ENCODE peak calls at places on chromosomes 3 and 15, in five cellular contexts. One of them, this sample, is unnamed.
A peak's percentile ranks its signal among the peaks of the same experiment; 100 is the strongest.

GRCh38 chr3:129602730-129603560 is 3.5 kb downstream of the PLXND1 start:
- DNase-seq in right lobe of liver: peak; percentile 65
- DNase-seq in mammary epithelial cell: no peak
- DNase-seq in psoas muscle: peak; percentile 76
- DNase-seq in uterus: peak; percentile 92
- DNase-seq in this sample: peak; percentile 94

GRCh38 chr3:43505351-43505750 is 116.5 kb downstream of the ANO10 start:
- DNase-seq in right lobe of liver: no peak
- DNase-seq in mammary epithelial cell: peak; percentile 60
- DNase-seq in psoas muscle: no peak
- DNase-seq in uterus: no peak
- DNase-seq in this sample: peak; percentile 78

GRCh38 chr15:101065570-101066221 is 146.5 kb downstream of the LRRK1 start:
- DNase-seq in right lobe of liver: no peak
- DNase-seq in mammary epithelial cell: no peak
- DNase-seq in psoas muscle: no peak
- DNase-seq in uterus: no peak
- DNase-seq in this sample: no peak

GRCh38 chr3:40951636-40952035 is 247.7 kb upstream of the CTNNB1 start:
- DNase-seq in right lobe of liver: no peak
- DNase-seq in mammary epithelial cell: peak; percentile 77
- DNase-seq in psoas muscle: no peak
- DNase-seq in uterus: no peak
- DNase-seq in this sample: peak; percentile 73

GRCh38 chr3:16189201-16189600 is 14.7 kb downstream of the GALNT15 start:
- DNase-seq in right lobe of liver: no peak
- DNase-seq in mammary epithelial cell: no peak
- DNase-seq in psoas muscle: no peak
- DNase-seq in uterus: no peak
- DNase-seq in this sample: no peak

GRCh38 chr3:195900426-195901355 is 7.7 kb downstream of the TNK2 start:
- DNase-seq in right lobe of liver: peak; percentile 63
- DNase-seq in mammary epithelial cell: peak; percentile 99
- DNase-seq in psoas muscle: peak; percentile 83
- DNase-seq in uterus: no peak
- DNase-seq in this sample: peak; percentile 92

GRCh38 chr15:85129881-85130280 is 148.2 kb downstream of the PDE8A start:
- DNase-seq in right lobe of liver: no peak
- DNase-seq in mammary epithelial cell: no peak
- DNase-seq in psoas muscle: no peak
- DNase-seq in uterus: no peak
- DNase-seq in this sample: no peak

GRCh38 chr3:127699098-127699945 is 26.6 kb downstream of the ABTB1 start:
- DNase-seq in right lobe of liver: peak; percentile 12
- DNase-seq in mammary epithelial cell: no peak
- DNase-seq in psoas muscle: no peak
- DNase-seq in uterus: no peak
- DNase-seq in this sample: no peak

GRCh38 chr3:39780352-39780751 is 29.1 kb upstream of the MYRIP start:
- DNase-seq in right lobe of liver: no peak
- DNase-seq in mammary epithelial cell: no peak
- DNase-seq in psoas muscle: no peak
- DNase-seq in uterus: no peak
- DNase-seq in this sample: no peak

GRCh38 chr3:29690954-29691353 is 410.1 kb downstream of the RBMS3 start:
- DNase-seq in right lobe of liver: no peak
- DNase-seq in mammary epithelial cell: no peak
- DNase-seq in psoas muscle: no peak
- DNase-seq in uterus: no peak
- DNase-seq in this sample: no peak

GRCh38 chr3:160278210-160278609 is 53.0 kb downstream of the C3orf80 start:
- DNase-seq in right lobe of liver: no peak
- DNase-seq in mammary epithelial cell: no peak
- DNase-seq in psoas muscle: no peak
- DNase-seq in uterus: no peak
- DNase-seq in this sample: no peak

GRCh38 chr15:51727141-51727897 is 10.1 kb downstream of the LYSMD2 start:
- DNase-seq in right lobe of liver: no peak
- DNase-seq in mammary epithelial cell: no peak
- DNase-seq in psoas muscle: no peak
- DNase-seq in uterus: no peak
- DNase-seq in this sample: peak; percentile 50

GRCh38 chr3:15610083-15610482 is 8.5 kb downstream of the BTD start:
- DNase-seq in right lobe of liver: peak; percentile 83
- DNase-seq in mammary epithelial cell: peak; percentile 83
- DNase-seq in psoas muscle: peak; percentile 74
- DNase-seq in uterus: no peak
- DNase-seq in this sample: peak; percentile 80

GRCh38 chr3:10998542-10998941 is 6.0 kb downstream of the SLC6A1 start:
- DNase-seq in right lobe of liver: peak; percentile 60
- DNase-seq in mammary epithelial cell: no peak
- DNase-seq in psoas muscle: no peak
- DNase-seq in uterus: no peak
- DNase-seq in this sample: no peak

GRCh38 chr3:152172465-152172864 is 96.3 kb upstream of the MBNL1 start:
- DNase-seq in right lobe of liver: no peak
- DNase-seq in mammary epithelial cell: no peak
- DNase-seq in psoas muscle: no peak
- DNase-seq in uterus: no peak
- DNase-seq in this sample: peak; percentile 40

GRCh38 chr15:99104788-99105515 is at the start of gene SYNM:
- DNase-seq in right lobe of liver: peak; percentile 77
- DNase-seq in mammary epithelial cell: peak; percentile 74
- DNase-seq in psoas muscle: peak; percentile 86
- DNase-seq in uterus: peak; percentile 77
- DNase-seq in this sample: peak; percentile 68

GRCh38 chr3:110343945-110344344 is 727.7 kb upstream of the NECTIN3 start:
- DNase-seq in right lobe of liver: no peak
- DNase-seq in mammary epithelial cell: no peak
- DNase-seq in psoas muscle: no peak
- DNase-seq in uterus: no peak
- DNase-seq in this sample: peak; percentile 46

GRCh38 chr15:58489693-58490404 is 58.1 kb downstream of the LIPC start:
- DNase-seq in right lobe of liver: no peak
- DNase-seq in mammary epithelial cell: no peak
- DNase-seq in psoas muscle: no peak
- DNase-seq in uterus: no peak
- DNase-seq in this sample: no peak

GRCh38 chr15:93047621-93048425 is 41.2 kb downstream of the RGMA start:
- DNase-seq in right lobe of liver: no peak
- DNase-seq in mammary epithelial cell: no peak
- DNase-seq in psoas muscle: no peak
- DNase-seq in uterus: no peak
- DNase-seq in this sample: no peak

GRCh38 chr15:40847225-40847961 is 3.5 kb downstream of the SPINT1 start:
- DNase-seq in right lobe of liver: peak; percentile 49
- DNase-seq in mammary epithelial cell: peak; percentile 65
- DNase-seq in psoas muscle: peak; percentile 30
- DNase-seq in uterus: no peak
- DNase-seq in this sample: no peak

GRCh38 chr3:155983834-155984474 is 113.5 kb downstream of the GMPS start:
- DNase-seq in right lobe of liver: no peak
- DNase-seq in mammary epithelial cell: no peak
- DNase-seq in psoas muscle: no peak
- DNase-seq in uterus: no peak
- DNase-seq in this sample: no peak

GRCh38 chr3:23319913-23320312 is 116.8 kb downstream of the UBE2E2 start:
- DNase-seq in right lobe of liver: no peak
- DNase-seq in mammary epithelial cell: no peak
- DNase-seq in psoas muscle: no peak
- DNase-seq in uterus: no peak
- DNase-seq in this sample: no peak
- TF ChIP-seq CTCF in right lobe of liver: no peak
- TF ChIP-seq CTCF in mammary epithelial cell: no peak
- TF ChIP-seq CTCF in psoas muscle: no peak
- TF ChIP-seq CTCF in uterus: no peak
- TF ChIP-seq CTCF in this sample: no peak

GRCh38 chr3:48896991-48897390 is 1.7 kb downstream of the SLC25A20 start:
- DNase-seq in right lobe of liver: no peak
- DNase-seq in mammary epithelial cell: no peak
- DNase-seq in psoas muscle: no peak
- DNase-seq in uterus: no peak
- DNase-seq in this sample: peak; percentile 39
- H3K4me3 ChIP-seq in right lobe of liver: peak overlapping the region; percentile 82
- H3K4me3 ChIP-seq in mammary epithelial cell: no peak overlapping the region
- H3K4me3 ChIP-seq in psoas muscle: peak overlapping the region; percentile 78
- H3K4me3 ChIP-seq in uterus: no peak overlapping the region
- H3K4me3 ChIP-seq in this sample: no peak overlapping the region

GRCh38 chr3:107845355-107846281 is 245.2 kb downstream of the CD47 start:
- DNase-seq in right lobe of liver: no peak
- DNase-seq in mammary epithelial cell: peak; percentile 9
- DNase-seq in psoas muscle: no peak
- DNase-seq in uterus: no peak
- DNase-seq in this sample: peak; percentile 53

GRCh38 chr3:107847791-107848190 is 243.0 kb downstream of the CD47 start:
- DNase-seq in right lobe of liver: no peak
- DNase-seq in mammary epithelial cell: no peak
- DNase-seq in psoas muscle: no peak
- DNase-seq in uterus: no peak
- DNase-seq in this sample: no peak

GRCh38 chr3:107848516-107848915 is 242.3 kb downstream of the CD47 start:
- DNase-seq in right lobe of liver: no peak
- DNase-seq in mammary epithelial cell: no peak
- DNase-seq in psoas muscle: no peak
- DNase-seq in uterus: no peak
- DNase-seq in this sample: no peak

GRCh38 chr3:107842940-107843339 is 247.9 kb downstream of the CD47 start:
- DNase-seq in right lobe of liver: no peak
- DNase-seq in mammary epithelial cell: no peak
- DNase-seq in psoas muscle: no peak
- DNase-seq in uterus: no peak
- DNase-seq in this sample: no peak

GRCh38 chr3:107846282-107846852 is 244.5 kb downstream of the CD47 start:
- DNase-seq in right lobe of liver: peak; percentile 60
- DNase-seq in mammary epithelial cell: peak; percentile 25
- DNase-seq in psoas muscle: peak; percentile 64
- DNase-seq in uterus: peak; percentile 66
- DNase-seq in this sample: peak; percentile 56
- TF ChIP-seq CTCF in right lobe of liver: peak; percentile 77
- TF ChIP-seq CTCF in mammary epithelial cell: peak; percentile 71
- TF ChIP-seq CTCF in psoas muscle: peak; percentile 45
- TF ChIP-seq CTCF in uterus: peak; percentile 57
- TF ChIP-seq CTCF in this sample: peak; percentile 70

GRCh38 chr3:150373234-150373633 is 34.9 kb upstream of the TSC22D2 start:
- DNase-seq in right lobe of liver: no peak
- DNase-seq in mammary epithelial cell: no peak
- DNase-seq in psoas muscle: no peak
- DNase-seq in uterus: no peak
- DNase-seq in this sample: no peak

GRCh38 chr3:150371741-150372254 is 36.3 kb upstream of the TSC22D2 start:
- DNase-seq in right lobe of liver: no peak
- DNase-seq in mammary epithelial cell: peak; percentile 98
- DNase-seq in psoas muscle: no peak
- DNase-seq in uterus: peak; percentile 54
- DNase-seq in this sample: peak; percentile 99

GRCh38 chr3:150372320-150373118 is 35.6 kb upstream of the TSC22D2 start:
- DNase-seq in right lobe of liver: no peak
- DNase-seq in mammary epithelial cell: no peak
- DNase-seq in psoas muscle: no peak
- DNase-seq in uterus: no peak
- DNase-seq in this sample: peak; percentile 34

GRCh38 chr3:150370129-150370602 is 37.9 kb upstream of the TSC22D2 start:
- DNase-seq in right lobe of liver: no peak
- DNase-seq in mammary epithelial cell: peak; percentile 96
- DNase-seq in psoas muscle: peak; percentile 18
- DNase-seq in uterus: peak; percentile 35
- DNase-seq in this sample: peak; percentile 98

DNA sequence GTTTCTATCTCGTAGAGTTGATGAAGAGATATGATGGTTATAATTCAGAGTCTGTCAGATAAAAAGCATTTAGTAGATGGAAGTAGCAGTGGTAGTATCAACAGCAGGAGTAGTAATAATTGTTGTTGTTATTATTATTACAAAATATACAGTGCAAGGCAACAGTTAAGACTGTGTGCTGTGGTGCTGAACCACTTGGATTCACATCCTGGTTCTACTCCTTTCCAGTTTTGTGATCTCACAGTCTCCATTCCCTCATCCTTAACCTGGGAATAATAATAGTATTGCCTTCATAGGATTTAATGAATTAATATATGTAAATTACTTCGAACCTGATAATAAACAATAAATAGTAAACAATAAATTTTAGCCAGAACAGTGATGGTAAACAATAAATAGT is 37.1 kb upstream of the TSC22D2 start:
- DNase-seq in right lobe of liver: no peak
- DNase-seq in mammary epithelial cell: no peak
- DNase-seq in psoas muscle: no peak
- DNase-seq in uterus: no peak
- DNase-seq in this sample: peak; percentile 33
- H3K4me3 ChIP-seq in right lobe of liver: no peak overlapping the region
- H3K4me3 ChIP-seq in mammary epithelial cell: peak overlapping the region; percentile 44
- H3K4me3 ChIP-seq in psoas muscle: peak overlapping the region; percentile 58
- H3K4me3 ChIP-seq in uterus: no peak overlapping the region
- H3K4me3 ChIP-seq in this sample: peak overlapping the region; percentile 64

DNA sequence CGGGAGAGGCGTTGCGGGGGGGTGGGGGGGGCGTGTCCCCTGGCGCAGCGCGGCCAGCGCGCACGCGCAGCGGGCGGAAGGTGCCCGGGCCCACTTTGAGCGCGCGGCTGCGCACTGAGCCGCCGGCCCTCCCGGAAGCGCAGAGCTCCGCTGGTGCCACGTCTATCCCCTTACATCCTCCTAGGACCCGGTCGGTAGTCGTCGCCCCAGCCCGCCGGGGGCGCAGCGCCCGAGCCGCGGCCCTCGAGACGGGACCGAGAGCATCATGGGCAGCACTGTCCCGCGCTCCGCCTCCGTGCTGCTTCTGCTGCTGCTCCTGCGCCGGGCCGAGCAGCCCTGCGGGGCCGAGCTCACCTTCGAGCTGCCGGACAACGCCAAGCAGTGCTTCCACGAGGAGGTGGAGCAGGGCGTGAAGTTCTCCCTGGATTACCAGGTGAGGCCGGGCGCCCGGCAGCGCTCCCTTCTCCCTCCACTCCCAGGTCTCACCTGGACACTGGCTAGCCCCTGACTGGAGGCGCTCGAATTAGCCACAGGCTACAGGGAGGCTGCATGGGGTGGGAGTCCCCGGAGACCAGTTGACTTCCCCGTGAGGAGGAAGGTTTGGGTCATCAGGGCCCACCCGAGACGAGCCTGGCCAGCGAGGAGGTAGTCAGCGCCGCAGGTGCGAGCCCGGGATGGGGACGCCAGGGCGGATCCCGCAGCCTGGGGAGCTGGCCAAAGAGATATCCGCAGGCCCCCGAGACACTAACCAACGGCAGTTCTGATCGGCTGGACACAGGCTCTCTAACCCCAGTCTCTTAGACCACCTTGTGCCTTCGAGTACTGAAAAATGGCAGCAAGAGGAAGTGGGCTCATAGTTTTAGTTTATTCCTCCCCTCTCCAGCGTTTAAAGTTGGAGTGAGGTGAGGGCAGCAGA is at the start of gene TMED3:
- DNase-seq in right lobe of liver: peak; percentile 67
- DNase-seq in mammary epithelial cell: peak; percentile 83
- DNase-seq in psoas muscle: peak; percentile 67
- DNase-seq in uterus: peak; percentile 73
- DNase-seq in this sample: peak; percentile 82
- TF ChIP-seq CTCF in right lobe of liver: peak; percentile 21
- TF ChIP-seq CTCF in mammary epithelial cell: no peak
- TF ChIP-seq CTCF in psoas muscle: no peak
- TF ChIP-seq CTCF in uterus: no peak
- TF ChIP-seq CTCF in this sample: peak; percentile 24